ENCODE peak calls at places on chromosomes 12 and 14, in six cellular contexts. X is Peyer's patch, B is progenitor cell of endocrine pancreas, Q is AG09319, C is WERI-Rb-1, D is cardiac fibroblast. W is an unnamed sample.

GRCh38 chr14:50335989-50336391 is 23.9 kb downstream of the DMAC2L start:
- DNase-seq in B (no peak), Q (no peak), X (no peak), C (peak), D (peak), W (peak)

GRCh38 chr14:31788340-31788739 is 227.1 kb downstream of the NUBPL start:
- DNase-seq in X (no peak), C (no peak), Q (no peak), D (no peak), B (no peak), W (no peak)

GRCh38 chr14:99524804-99525698 is 43.8 kb downstream of the CCNK start:
- DNase-seq in C (peak), B (no peak), D (peak), Q (no peak), X (no peak), W (peak)

GRCh38 chr12:106871477-106871876 is 84.2 kb upstream of the TMEM263 start:
- DNase-seq in X (no peak), C (no peak), D (peak), Q (no peak), B (no peak), W (no peak)

GRCh38 chr12:6790496-6791150 is 1.3 kb downstream of the CD4 start:
- DNase-seq in D (no peak), X (no peak), Q (no peak), C (no peak), B (no peak), W (no peak)

GRCh38 chr12:52901715-52902541 is 2.9 kb downstream of the KRT8 start:
- DNase-seq in D (no peak), X (no peak), Q (no peak), B (no peak), C (no peak), W (no peak)

GRCh38 chr12:77124767-77125166 is 59.4 kb upstream of the E2F7 start:
- DNase-seq in C (no peak), D (peak), Q (no peak), X (no peak), B (no peak), W (no peak)

GRCh38 chr14:62694075-62694474 is 351.2 kb downstream of the KCNH5 start:
- DNase-seq in B (no peak), C (no peak), D (peak), Q (no peak), X (no peak), W (no peak)

GRCh38 chr12:11884661-11885060 is 186.1 kb upstream of the BCL2L14 start:
- DNase-seq in Q (no peak), B (no peak), X (no peak), D (peak), C (no peak), W (peak)

GRCh38 chr12:125228519-125229260 is 163.5 kb downstream of the AACS start:
- DNase-seq in D (no peak), Q (no peak), B (no peak), C (peak), X (no peak), W (no peak)

GRCh38 chr12:12396727-12397126 is 39.8 kb downstream of the BORCS5 start:
- DNase-seq in Q (no peak), X (no peak), B (no peak), C (no peak), D (no peak), W (no peak)

GRCh38 chr14:92751819-92752218 is 3.4 kb upstream of the LGMN start:
- DNase-seq in Q (no peak), B (no peak), C (peak), D (no peak), X (no peak), W (no peak)

GRCh38 chr12:86723326-86723725 is 467.1 kb upstream of the MGAT4C start:
- DNase-seq in X (no peak), C (no peak), Q (no peak), D (peak), B (no peak), W (no peak)

GRCh38 chr12:113955109-113955970 is 10.8 kb downstream of the RBM19 start:
- DNase-seq in B (peak), C (peak), X (peak), D (peak), Q (no peak), W (peak)

GRCh38 chr12:79006306-79006705 is 141.7 kb downstream of the SYT1 start:
- DNase-seq in C (no peak), D (peak), Q (no peak), B (no peak), X (no peak), W (no peak)
- TF ChIP-seq CTCF in C (peak), D (peak), Q (peak), B (peak), X (no peak), W (no peak)

DNA sequence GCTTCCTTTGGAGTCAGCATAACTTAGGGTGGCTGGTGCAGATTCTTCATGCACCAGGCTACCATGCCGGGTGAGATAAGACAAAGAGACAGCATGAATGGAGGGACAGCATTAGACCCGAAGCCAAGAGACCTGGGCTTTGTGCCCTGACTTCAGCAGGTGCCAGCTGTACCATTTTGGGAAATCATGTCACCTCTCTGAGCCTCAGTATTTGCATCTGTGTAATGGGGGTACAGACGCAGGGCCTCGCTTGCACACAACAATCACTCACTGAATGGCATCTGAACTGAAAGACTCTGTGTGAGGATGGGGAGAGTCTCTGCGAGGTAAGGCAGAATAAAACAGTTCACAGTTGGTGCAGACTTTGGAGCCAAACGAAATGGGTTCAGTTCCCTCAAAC is 1053.7 kb downstream of the VRK1 start:
- DNase-seq in B (no peak), D (no peak), C (no peak), Q (no peak), X (no peak), W (no peak)
- TF ChIP-seq CTCF in B (no peak), D (no peak), C (no peak), Q (no peak), X (no peak), W (no peak)

GRCh38 chr14:68823434-68824206 is 30.8 kb upstream of the ZFP36L1 start:
- DNase-seq in X (peak), B (no peak), C (no peak), Q (no peak), D (no peak), W (no peak)
- TF ChIP-seq CTCF in X (no peak), B (no peak), C (no peak), Q (no peak), D (no peak), W (no peak)

GRCh38 chr14:59133202-59133601 is 55.3 kb upstream of the DAAM1 start:
- DNase-seq in X (no peak), Q (no peak), C (no peak), D (peak), B (no peak), W (peak)
- TF ChIP-seq CTCF in X (no peak), Q (no peak), C (peak), D (no peak), B (no peak), W (peak)

DNA sequence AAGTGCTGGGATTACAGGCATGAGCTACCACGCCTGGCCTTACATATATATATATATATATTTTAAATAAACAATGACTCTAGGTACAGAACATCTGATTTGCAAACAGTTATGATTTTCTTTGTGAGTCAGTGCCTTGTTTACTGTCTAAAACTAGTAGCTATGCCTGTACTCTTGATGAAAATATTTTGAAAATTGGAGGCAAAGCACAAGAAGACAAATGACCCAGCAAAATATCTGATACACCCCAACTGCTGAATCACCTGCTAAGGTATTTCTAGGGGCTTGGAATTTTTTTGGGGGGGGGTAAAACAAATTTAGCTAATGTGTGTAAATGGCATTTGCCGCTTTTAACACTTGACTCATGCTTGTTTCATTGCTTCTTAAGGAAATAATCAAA is 69.3 kb downstream of the SYT10 start:
- DNase-seq in C (no peak), B (no peak), X (no peak), D (no peak), Q (no peak), W (no peak)
- TF ChIP-seq CTCF in C (no peak), B (no peak), X (no peak), D (no peak), Q (no peak), W (no peak)

GRCh38 chr12:57089259-57090245 is 638 bp downstream of the NAB2 start:
- DNase-seq in Q (no peak), C (peak), X (peak), D (peak), B (no peak), W (peak)
- TF ChIP-seq CTCF in Q (no peak), C (no peak), X (no peak), D (no peak), B (no peak), W (no peak)

GRCh38 chr14:97441740-97442362 is 644.7 kb downstream of the VRK1 start:
- DNase-seq in X (no peak), B (no peak), D (no peak), Q (no peak), C (no peak), W (no peak)
- TF ChIP-seq CTCF in X (no peak), B (no peak), D (no peak), Q (no peak), C (no peak), W (no peak)